ENCODE peak calls at places on chromosome 4, in nine cellular contexts. K is cardiac fibroblast; V is breast epithelium; S is CD8-positive, alpha-beta T cell; D is mammary epithelial cell; A is B cell; J is WTC11; N is astrocyte of the cerebellum; Q is lower leg skin. F is an unnamed sample.

GRCh38 chr4:41874398-41874797 is 60.8 kb upstream of the TMEM33 start:
- DNase-seq in J (no peak), Q (no peak), A (no peak), V (no peak), N (no peak), K (no peak), S (no peak), D (no peak), F (no peak)

GRCh38 chr4:151983854-151984253 is 223.0 kb upstream of the GATB start:
- DNase-seq in D (no peak), J (no peak), V (no peak), K (no peak), N (peak; percentile 38), Q (no peak), A (no peak), S (no peak), F (no peak)

GRCh38 chr4:5381981-5382441 is 326.3 kb downstream of the EVC2 start:
- DNase-seq in D (no peak), K (peak; percentile 48), V (no peak), S (no peak), N (no peak), A (no peak), Q (no peak), J (no peak), F (no peak)

GRCh38 chr4:76035799-76036389 is at the start of gene CXCL11:
- DNase-seq in K (peak; percentile 11), D (peak; percentile 79), V (no peak), Q (no peak), N (no peak), J (no peak), A (no peak), S (no peak), F (no peak)

GRCh38 chr4:106986486-106986885 is 49.6 kb downstream of the DKK2 start:
- DNase-seq in S (no peak), K (peak; percentile 5), Q (no peak), V (no peak), A (no peak), N (peak; percentile 13), J (no peak), D (peak; percentile 4), F (no peak)

GRCh38 chr4:7879127-7879526 is 60.5 kb downstream of the AFAP1 start:
- DNase-seq in S (no peak), A (no peak), N (no peak), J (no peak), K (no peak), D (no peak), Q (no peak), V (no peak), F (no peak)

GRCh38 chr4:154707877-154708276 is 35.9 kb upstream of the LRAT start:
- DNase-seq in D (peak; percentile 100), J (no peak), N (no peak), K (no peak), V (no peak), A (no peak), S (no peak), Q (no peak), F (no peak)

GRCh38 chr4:29277381-29277780 is 1442.8 kb upstream of the PCDH7 start:
- DNase-seq in D (peak; percentile 60), Q (no peak), S (no peak), J (no peak), V (no peak), A (no peak), N (peak; percentile 15), K (peak; percentile 49), F (no peak)

GRCh38 chr4:152643153-152644035 is 36.4 kb downstream of the TMEM154 start:
- DNase-seq in S (no peak), D (no peak), V (no peak), J (no peak), N (no peak), K (no peak), Q (no peak), A (peak; percentile 68), F (no peak)

GRCh38 chr4:5990446-5991160 is 27.6 kb downstream of the C4orf50 start:
- DNase-seq in A (no peak), V (no peak), Q (no peak), S (no peak), N (no peak), D (no peak), J (no peak), K (no peak), F (no peak)

GRCh38 chr4:3722446-3723231 is 43.5 kb upstream of the ADRA2C start:
- DNase-seq in N (no peak), A (no peak), D (no peak), K (no peak), S (no peak), V (no peak), J (no peak), Q (no peak), F (no peak)

GRCh38 chr4:139176299-139177048 is 544 bp downstream of the ELF2 start:
- DNase-seq in V (peak; percentile 79), A (peak; percentile 81), D (peak; percentile 71), Q (peak; percentile 80), J (peak; percentile 91), S (peak; percentile 41), N (no peak), K (peak; percentile 78), F (peak; percentile 56)

GRCh38 chr4:159398236-159398638 is 295.4 kb downstream of the RAPGEF2 start:
- DNase-seq in Q (no peak), D (no peak), A (no peak), S (no peak), N (no peak), V (no peak), K (peak; percentile 53), J (no peak), F (no peak)
- TF ChIP-seq CTCF in Q (no peak), D (no peak), A (no peak), S (no peak), N (no peak), V (no peak), K (peak; percentile 10), J (no peak), F (no peak)

GRCh38 chr4:24559032-24559821 is 25.1 kb downstream of the DHX15 start:
- DNase-seq in D (no peak), Q (no peak), K (no peak), J (no peak), V (no peak), S (no peak), N (no peak), A (no peak), F (no peak)

GRCh38 chr4:24564488-24564887 is 19.9 kb downstream of the DHX15 start:
- DNase-seq in S (no peak), A (no peak), K (peak; percentile 44), Q (no peak), J (no peak), D (no peak), N (no peak), V (no peak), F (no peak)

GRCh38 chr4:24559889-24560288 is 24.5 kb downstream of the DHX15 start:
- DNase-seq in Q (no peak), N (no peak), J (no peak), K (peak; percentile 63), A (no peak), S (no peak), V (no peak), D (no peak), F (no peak)

GRCh38 chr4:24560770-24561415 is 23.5 kb downstream of the DHX15 start:
- DNase-seq in K (peak; percentile 32), D (no peak), N (no peak), Q (no peak), A (no peak), J (no peak), V (no peak), S (no peak), F (no peak)

DNA sequence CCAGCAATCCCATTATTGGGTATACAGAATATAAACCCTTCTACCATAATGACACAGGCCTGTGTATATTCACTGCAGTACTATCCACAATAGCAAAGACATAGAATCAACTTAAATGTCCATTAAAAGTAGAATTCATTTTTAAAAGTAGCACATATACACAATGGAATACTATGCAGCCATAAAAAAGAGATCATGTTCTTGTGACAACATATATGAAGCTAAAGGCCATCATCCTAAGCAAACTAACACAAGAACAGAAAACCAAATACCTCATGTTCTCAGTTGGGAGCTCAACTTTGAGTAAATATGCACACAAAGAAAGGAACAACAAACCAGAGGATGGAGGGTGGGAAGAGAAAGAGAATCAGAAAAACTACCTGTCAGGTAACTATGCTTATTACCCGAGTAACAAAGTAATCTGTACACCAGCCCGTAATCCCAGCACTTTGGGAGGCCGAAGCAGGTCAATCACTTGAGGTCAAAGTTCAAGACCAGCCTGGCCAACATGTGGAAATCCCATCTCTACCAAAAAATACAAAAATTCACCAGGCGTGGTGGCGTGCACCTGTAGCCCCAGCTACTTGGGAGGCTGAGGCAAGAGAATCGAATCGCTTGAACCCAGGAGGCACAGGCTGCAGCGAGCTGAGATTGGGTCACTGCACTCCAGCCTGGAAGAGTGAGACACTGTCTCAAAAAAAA is 22.8 kb downstream of the DHX15 start:
- DNase-seq in D (no peak), V (no peak), N (no peak), K (no peak), J (no peak), S (no peak), A (no peak), Q (no peak), F (no peak)
- TF ChIP-seq CTCF in D (no peak), V (no peak), N (no peak), K (no peak), J (no peak), S (no peak), A (no peak), Q (no peak), F (no peak)

GRCh38 chr4:72911316-72911715 is 158.2 kb downstream of the COX18 start:
- DNase-seq in D (no peak), K (no peak), Q (no peak), A (no peak), S (no peak), V (no peak), N (no peak), J (no peak), F (no peak)

GRCh38 chr4:72909461-72909860 is 160.1 kb downstream of the COX18 start:
- DNase-seq in A (no peak), J (peak; percentile 46), V (no peak), Q (no peak), K (no peak), N (no peak), S (no peak), D (peak; percentile 14), F (no peak)
- TF ChIP-seq CTCF in A (no peak), J (peak; percentile 38), V (peak; percentile 44), Q (no peak), K (peak; percentile 27), N (peak; percentile 15), S (no peak), D (peak; percentile 22), F (no peak)

GRCh38 chr4:179625391-179625790 is 2183.2 kb upstream of the AGA start:
- DNase-seq in S (no peak), D (no peak), V (no peak), J (no peak), Q (no peak), N (peak; percentile 58), K (peak; percentile 26), A (no peak), F (no peak)
- TF ChIP-seq CTCF in S (no peak), D (no peak), V (no peak), J (no peak), Q (no peak), N (peak; percentile 52), K (no peak), A (no peak), F (no peak)

DNA sequence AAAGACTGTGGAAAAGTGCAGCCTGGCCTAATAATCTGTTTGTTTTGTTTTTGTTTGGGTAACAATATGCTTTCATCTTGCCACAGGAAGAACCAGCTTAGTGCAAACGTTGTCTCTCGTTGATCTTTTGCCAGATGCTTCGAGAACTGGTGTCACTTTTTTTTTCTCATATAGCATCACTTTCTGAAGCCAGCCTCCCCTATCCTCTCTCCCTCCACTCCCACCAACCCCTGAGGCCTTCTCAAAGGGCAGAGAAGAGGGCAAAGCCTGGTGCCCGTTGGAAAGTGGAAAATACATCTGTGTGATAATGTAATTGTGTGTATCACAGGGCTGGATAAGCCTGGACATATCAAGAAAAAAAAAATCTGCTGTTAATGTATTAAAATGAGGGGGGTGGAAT is 7.9 kb downstream of the POU4F2 start:
- DNase-seq in S (no peak), J (no peak), K (no peak), D (no peak), Q (no peak), V (no peak), A (no peak), N (no peak), F (no peak)
- TF ChIP-seq CTCF in S (no peak), J (no peak), K (no peak), D (no peak), Q (no peak), V (no peak), A (no peak), N (no peak), F (no peak)

F was measured in CD4-positive, alpha-beta T cell.